ENCODE peak calls at places on chromosome 19, in nine cellular contexts. E is ovary, I is left ventricle myocardium inferior, M is Caco-2, W is BE2C, B is heart right ventricle, L is fibroblast of lung, O is hepatocyte, F is small intestine. G is an unnamed sample.

GRCh38 chr19:18651738-18652137 is 14.9 kb downstream of the KLHL26 start:
- DNase-seq in E (no peak), I (no peak), M (no peak), W (no peak), B (no peak), L (no peak), O (no peak), F (no peak), G (peak; percentile 50)

GRCh38 chr19:58395220-58395978 is at the start of gene RNF225:
- DNase-seq in E (peak; percentile 18), I (no peak), M (peak; percentile 77), W (peak; percentile 32), B (no peak), L (no peak), O (peak; percentile 46), F (no peak), G (peak; percentile 91)

GRCh38 chr19:5955638-5955935 is 22.4 kb downstream of the RANBP3 start:
- DNase-seq in E (no peak), I (no peak), M (no peak), W (no peak), B (no peak), L (peak; percentile 59), O (no peak), F (no peak), G (no peak)

GRCh38 chr19:3683405-3683865 is 16.8 kb downstream of the PIP5K1C start:
- DNase-seq in E (no peak), I (peak; percentile 55), M (no peak), W (no peak), B (peak; percentile 63), L (no peak), O (peak; percentile 59), F (no peak), G (no peak)

GRCh38 chr19:47107201-47107952 is 6.2 kb downstream of the ZC3H4 start:
- DNase-seq in E (no peak), I (no peak), M (peak; percentile 61), W (no peak), B (no peak), L (peak; percentile 42), O (peak; percentile 72), F (peak; percentile 89), G (no peak)

GRCh38 chr19:30003862-30004261 is 61.8 kb downstream of the URI1 start:
- DNase-seq in E (no peak), I (no peak), M (no peak), W (no peak), B (no peak), L (no peak), O (no peak), F (no peak), G (no peak)

GRCh38 chr19:18520848-18521691 is 800 bp downstream of the ELL start:
- DNase-seq in E (peak; percentile 76), I (peak; percentile 41), M (no peak), W (peak; percentile 41), B (peak; percentile 45), L (no peak), O (peak; percentile 52), F (peak; percentile 31), G (peak; percentile 73)

GRCh38 chr19:55206664-55207500 is 2.4 kb downstream of the PTPRH start:
- DNase-seq in E (peak; percentile 73), I (peak; percentile 75), M (peak; percentile 91), W (peak; percentile 92), B (peak; percentile 84), L (peak; percentile 90), O (peak; percentile 96), F (peak; percentile 99), G (peak; percentile 95)

GRCh38 chr19:46946611-46947238 is 72.9 kb upstream of the NPAS1 start:
- DNase-seq in E (no peak), I (no peak), M (no peak), W (no peak), B (no peak), L (no peak), O (no peak), F (peak; percentile 75), G (no peak)

GRCh38 chr19:3340340-3340739 is 26.0 kb upstream of the NFIC start:
- DNase-seq in E (no peak), I (no peak), M (no peak), W (no peak), B (no peak), L (no peak), O (no peak), F (no peak), G (no peak)

GRCh38 chr19:21158523-21159135 is 16.8 kb downstream of the ZNF431 start:
- DNase-seq in E (no peak), I (no peak), M (no peak), W (no peak), B (no peak), L (peak; percentile 39), O (no peak), F (no peak), G (no peak)

GRCh38 chr19:18610245-18610555 is 2.5 kb upstream of the TMEM59L start:
- DNase-seq in E (no peak), I (no peak), M (no peak), W (no peak), B (no peak), L (no peak), O (no peak), F (no peak), G (peak; percentile 75)

GRCh38 chr19:35024095-35024494 is 6.2 kb upstream of the SCN1B start:
- DNase-seq in E (no peak), I (no peak), M (no peak), W (no peak), B (no peak), L (no peak), O (no peak), F (no peak), G (no peak)

GRCh38 chr19:18856385-18857126 is 24.8 kb downstream of the UPF1 start:
- DNase-seq in E (no peak), I (no peak), M (no peak), W (peak; percentile 50), B (no peak), L (peak; percentile 52), O (peak; percentile 55), F (no peak), G (peak; percentile 81)

GRCh38 chr19:44747739-44748425 is 626 bp upstream of the BCL3 start:
- DNase-seq in E (peak; percentile 76), I (peak; percentile 73), M (peak; percentile 70), W (peak; percentile 83), B (peak; percentile 69), L (peak; percentile 73), O (peak; percentile 72), F (peak; percentile 87), G (peak; percentile 77)

GRCh38 chr19:31534786-31535185 is 185.6 kb upstream of the TSHZ3 start:
- DNase-seq in E (no peak), I (no peak), M (no peak), W (no peak), B (no peak), L (no peak), O (no peak), F (no peak), G (no peak)

GRCh38 chr19:46659151-46660007 is 1.6 kb downstream of the DACT3 start:
- DNase-seq in E (peak; percentile 70), I (no peak), M (peak; percentile 51), W (peak; percentile 59), B (peak; percentile 60), L (no peak), O (peak; percentile 61), F (no peak), G (peak; percentile 88)

GRCh38 chr19:3336680-3337523 is 29.5 kb upstream of the NFIC start:
- DNase-seq in E (peak; percentile 95), I (peak; percentile 90), M (no peak), W (no peak), B (peak; percentile 83), L (peak; percentile 94), O (peak; percentile 84), F (peak; percentile 89), G (peak; percentile 28)

GRCh38 chr19:58291943-58292342 is 13.2 kb downstream of the ZNF8 start:
- DNase-seq in E (no peak), I (no peak), M (no peak), W (no peak), B (no peak), L (no peak), O (no peak), F (no peak), G (no peak)

GRCh38 chr19:51830263-51830662 is 35.3 kb downstream of the FPR3 start:
- DNase-seq in E (no peak), I (no peak), M (no peak), W (no peak), B (no peak), L (no peak), O (no peak), F (no peak), G (no peak)
- H3K4me3 ChIP-seq in E (no peak overlapping the region), I (no peak overlapping the region), M (no peak overlapping the region), W (no peak overlapping the region), B (no peak overlapping the region), L (no peak overlapping the region), O (no peak overlapping the region), F (no peak overlapping the region), G (no peak overlapping the region)

GRCh38 chr19:7386769-7387168 is 38.0 kb downstream of the ARHGEF18 start:
- DNase-seq in E (no peak), I (no peak), M (no peak), W (no peak), B (no peak), L (no peak), O (no peak), F (no peak), G (peak; percentile 13)
- H3K36me3 ChIP-seq in E (no peaks in the 10 kb centered on the region), I (peaks cover 4% of the 10 kb centered on the region), M (no peaks in the 10 kb centered on the region), W (no peaks in the 10 kb centered on the region), B (no peaks in the 10 kb centered on the region), L (no peaks in the 10 kb centered on the region), O (no peaks in the 10 kb centered on the region), F (no peaks in the 10 kb centered on the region), G (no peaks in the 10 kb centered on the region)

GRCh38 chr19:39623946-39624345 is 21.6 kb downstream of the LGALS13 start:
- DNase-seq in E (no peak), I (no peak), M (no peak), W (no peak), B (no peak), L (no peak), O (no peak), F (no peak), G (no peak)
- H3K27me3 ChIP-seq in E (no peaks in the 10 kb centered on the region), I (peaks cover 53% of the 10 kb centered on the region), M (no peaks in the 10 kb centered on the region), W (peaks cover 28% of the 10 kb centered on the region), B (peaks cover 45% of the 10 kb centered on the region), L (no peaks in the 10 kb centered on the region), O (peaks cover 3% of the 10 kb centered on the region), F (no peaks in the 10 kb centered on the region), G (no peaks in the 10 kb centered on the region)

GRCh38 chr19:54173951-54174817 is 1.2 kb upstream of the TMC4 start:
- DNase-seq in E (no peak), I (no peak), M (no peak), W (no peak), B (no peak), L (no peak), O (no peak), F (no peak), G (peak; percentile 48)

GRCh38 chr19:54172413-54172763 is 572 bp downstream of the TMC4 start:
- DNase-seq in E (no peak), I (no peak), M (peak; percentile 69), W (no peak), B (no peak), L (no peak), O (peak; percentile 71), F (peak; percentile 48), G (no peak)

GRCh38 chr19:54168174-54168917 is 4.6 kb downstream of the TMC4 start:
- DNase-seq in E (peak; percentile 95), I (peak; percentile 93), M (peak; percentile 90), W (peak; percentile 94), B (peak; percentile 92), L (peak; percentile 83), O (peak; percentile 95), F (peak; percentile 87), G (peak; percentile 97)

GRCh38 chr19:54169149-54169731 is 3.7 kb downstream of the TMC4 start:
- DNase-seq in E (no peak), I (no peak), M (no peak), W (no peak), B (no peak), L (no peak), O (no peak), F (no peak), G (no peak)

GRCh38 chr19:54172764-54173699 is at the start of gene TMC4:
- DNase-seq in E (no peak), I (no peak), M (peak; percentile 96), W (no peak), B (peak; percentile 54), L (no peak), O (peak; percentile 93), F (peak; percentile 90), G (peak; percentile 95)
- H3K4me3 ChIP-seq in E (no peak within 1 kb of the TSS), I (peak within 1 kb of the TSS; percentile 48), M (peak within 1 kb of the TSS; percentile 46), W (no peak within 1 kb of the TSS), B (peak within 1 kb of the TSS; percentile 38), L (no peak within 1 kb of the TSS), O (peak within 1 kb of the TSS; percentile 32), F (peak within 1 kb of the TSS; percentile 55), G (peak within 1 kb of the TSS; percentile 51)

G was measured in H7.